ENCODE peak calls at places on chromosome 5, in four cellular contexts. M is activated B cell treated with CpG ODN at 0.5 μM for 24 hours; S is T follicular helper cell; W is natural killer cell treated with Interleukin-12 subunit alpha and Interleukin-12 subunit beta and Interleukin-15 and Interleukin-18, amount 100 ng/mL, for 72 hours. Z is an unnamed sample.

GRCh38 chr5:56375011-56375410 is 141.9 kb upstream of the ANKRD55 start:
- DNase-seq in W (no peak), S (no peak), M (no peak), Z (no peak)

GRCh38 chr5:77642915-77643653 is 4.6 kb upstream of the OTP start:
- DNase-seq in M (no peak), S (no peak), W (no peak), Z (no peak)

GRCh38 chr5:124729687-124730359 is 16.6 kb downstream of the ZNF608 start:
- DNase-seq in S (no peak), W (no peak), M (no peak), Z (no peak)

GRCh38 chr5:109163336-109163735 is 246.4 kb downstream of the PJA2 start:
- DNase-seq in M (no peak), W (no peak), S (no peak), Z (no peak)

GRCh38 chr5:80406980-80407734 is 707 bp upstream of the ZFYVE16 start:
- DNase-seq in W (no peak), S (no peak), M (no peak), Z (peak)

GRCh38 chr5:95631991-95632675 is 12.2 kb downstream of the GPR150 start:
- DNase-seq in S (peak), M (no peak), W (peak), Z (no peak)

GRCh38 chr5:173420108-173420507 is 91.9 kb upstream of the STC2 start:
- DNase-seq in M (no peak), W (no peak), S (no peak), Z (no peak)

GRCh38 chr5:179243333-179243732 is 101.9 kb downstream of the ADAMTS2 start:
- DNase-seq in M (no peak), W (no peak), S (no peak), Z (no peak)

GRCh38 chr5:78511116-78511906 is 137.3 kb downstream of the LHFPL2 start:
- DNase-seq in M (no peak), S (no peak), W (no peak), Z (no peak)

GRCh38 chr5:136655429-136655828 is 290.1 kb upstream of the TRPC7 start:
- DNase-seq in M (no peak), S (no peak), W (no peak), Z (no peak)

Z was measured in NCI-H2227 treated with DMSO at 0.1 percent for 48 hours.